ENCODE peak calls at places on chromosomes 2 and 18, in five cellular contexts. E is stomach, O is ovary, K is upper lobe of left lung, Q is transverse colon. Y is an unnamed sample. For H3K36me3, the result is how much of the 10 kb centered on the place peaks cover.

GRCh38 chr18:55500316-55501086 is 87.5 kb downstream of the TCF4 start:
- DNase-seq in K (no peak), O (no peak), Q (no peak), E (no peak), Y (no peak)

GRCh38 chr2:237735762-237736161 is 62.8 kb upstream of the RBM44 start:
- DNase-seq in K (no peak), E (no peak), Q (no peak), O (no peak), Y (no peak)

GRCh38 chr18:27544211-27544610 is 359.1 kb upstream of the CHST9 start:
- DNase-seq in Q (no peak), E (no peak), K (no peak), O (no peak), Y (no peak)

GRCh38 chr2:42810971-42811865 is 18.8 kb upstream of the HAAO start:
- DNase-seq in K (peak), O (peak), E (no peak), Q (peak), Y (peak)

GRCh38 chr18:8706981-8707940 is 1.9 kb downstream of the MTCL1 start:
- DNase-seq in E (peak), Q (no peak), O (peak), K (no peak), Y (no peak)

GRCh38 chr2:45994060-45994459 is 303.1 kb upstream of the EPAS1 start:
- DNase-seq in Q (no peak), E (no peak), K (no peak), O (no peak), Y (no peak)

GRCh38 chr2:60405266-60405665 is 148.2 kb downstream of the BCL11A start:
- DNase-seq in E (no peak), O (no peak), Q (no peak), K (no peak), Y (no peak)

GRCh38 chr18:49648811-49649210 is 87.0 kb downstream of the LIPG start:
- DNase-seq in O (no peak), Q (no peak), K (no peak), E (no peak), Y (no peak)

GRCh38 chr18:48833701-48834394 is 116.9 kb downstream of the SMAD7 start:
- DNase-seq in K (peak), E (peak), Q (peak), O (peak), Y (no peak)

GRCh38 chr2:137206064-137206463 is 440.7 kb downstream of the THSD7B start:
- DNase-seq in O (no peak), K (no peak), Q (no peak), E (no peak), Y (no peak)

GRCh38 chr2:197813093-197813787 is 8.8 kb downstream of the PLCL1 start:
- DNase-seq in O (no peak), Q (no peak), E (no peak), K (no peak), Y (no peak)

GRCh38 chr2:18311413-18311812 is 249.0 kb downstream of the RDH14 start:
- DNase-seq in E (no peak), O (no peak), K (no peak), Q (no peak), Y (no peak)

GRCh38 chr2:61187069-61187468 is 25.1 kb downstream of the C2orf74 start:
- DNase-seq in O (no peak), K (no peak), E (no peak), Q (no peak), Y (no peak)

GRCh38 chr2:121532347-121532766 is 1.7 kb downstream of the RNU4ATAC start:
- DNase-seq in K (no peak), Q (no peak), E (no peak), O (no peak), Y (no peak)

GRCh38 chr2:17199741-17200140 is 318.5 kb downstream of the RAD51AP2 start:
- DNase-seq in K (no peak), E (no peak), Q (no peak), O (no peak), Y (no peak)

GRCh38 chr18:46226461-46226860 is 122.3 kb downstream of the HAUS1 start:
- DNase-seq in K (no peak), E (no peak), Q (no peak), O (no peak), Y (no peak)

GRCh38 chr2:226985227-226985946 is 149.5 kb downstream of the RHBDD1 start:
- DNase-seq in O (no peak), K (no peak), Q (peak), E (no peak), Y (no peak)

GRCh38 chr2:102505290-102505689 is 32.3 kb downstream of the SLC9A4 start:
- DNase-seq in O (no peak), E (peak), K (peak), Q (peak), Y (peak)

GRCh38 chr2:41925009-41925408 is 122.8 kb upstream of the PKDCC start:
- DNase-seq in Q (no peak), O (no peak), E (no peak), K (no peak), Y (no peak)

GRCh38 chr2:38794235-38794946 is 16.4 kb downstream of the GEMIN6 start:
- DNase-seq in E (no peak), Q (no peak), K (no peak), O (no peak), Y (no peak)

GRCh38 chr2:8525236-8525581 is 156.6 kb upstream of the ID2 start:
- DNase-seq in Q (no peak), E (no peak), K (no peak), O (no peak), Y (no peak)

GRCh38 chr18:69580107-69580506 is 179.4 kb downstream of the DOK6 start:
- DNase-seq in O (no peak), Q (no peak), K (no peak), E (no peak), Y (no peak)

GRCh38 chr2:168699834-168700417 is 102.5 kb upstream of the NOSTRIN start:
- DNase-seq in E (peak), Q (peak), K (peak), O (peak), Y (peak)

GRCh38 chr18:36809590-36810381 is 19.0 kb downstream of the TPGS2 start:
- DNase-seq in O (no peak), E (peak), K (peak), Q (peak), Y (no peak)

GRCh38 chr2:26457241-26457666 is 20.7 kb downstream of the OTOF start:
- DNase-seq in K (no peak), Q (no peak), O (no peak), E (no peak), Y (no peak)

GRCh38 chr2:120204945-120205670 is 18.1 kb downstream of the TMEM185B start:
- DNase-seq in O (no peak), Q (no peak), E (no peak), K (no peak), Y (no peak)

GRCh38 chr2:197209742-197210408 is 100.7 kb downstream of the ANKRD44 start:
- DNase-seq in K (peak), E (no peak), Q (no peak), O (no peak), Y (no peak)

GRCh38 chr2:117763806-117764205 is 50.7 kb upstream of the DDX18 start:
- DNase-seq in E (no peak), K (no peak), Q (no peak), O (no peak), Y (no peak)
- TF ChIP-seq EP300 in E (no peak), K (no peak), Q (no peak), O (no peak), Y (no peak)

DNA sequence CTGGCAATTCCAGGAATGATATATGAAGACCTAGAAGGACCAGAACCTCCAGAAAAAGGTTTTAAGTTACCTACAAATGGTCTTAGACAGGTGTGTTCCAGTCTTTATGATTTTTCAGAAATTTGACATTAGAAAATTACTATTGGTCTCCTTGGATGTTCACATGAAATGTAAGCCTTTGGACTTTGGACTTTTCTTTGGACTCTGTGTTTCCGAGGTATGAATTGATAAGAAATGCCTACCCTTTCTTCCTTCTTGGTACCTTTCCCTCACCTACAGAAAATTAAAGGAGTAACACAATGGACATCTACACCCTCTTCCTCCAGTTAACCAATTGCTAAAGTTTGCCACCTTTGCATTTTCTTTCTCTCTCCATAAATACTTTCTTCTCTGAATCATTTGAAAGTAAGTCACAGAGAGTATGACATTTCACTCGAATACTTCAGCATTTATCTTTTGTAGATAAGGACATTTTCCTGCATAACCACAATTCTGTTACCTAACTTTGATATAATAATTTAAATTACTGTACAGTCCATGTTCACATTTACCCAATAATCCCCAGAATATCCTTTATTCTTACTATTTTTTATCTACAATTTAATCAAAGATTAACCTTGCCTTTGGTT is 26.2 kb downstream of the CEP192 start:
- DNase-seq in O (no peak), K (no peak), E (no peak), Q (no peak), Y (no peak)
- H3K36me3 ChIP-seq in O (under half), K (under half), E (under half), Q (under half), Y (half or more)

GRCh38 chr2:126669772-126670171 is 13.8 kb downstream of the GYPC start:
- DNase-seq in O (no peak), E (no peak), Q (no peak), K (no peak), Y (no peak)
- H3K27ac ChIP-seq in O (no peak), E (peak), Q (no peak), K (peak), Y (peak)

GRCh38 chr18:78245451-78245850 is 734.2 kb upstream of the SALL3 start:
- DNase-seq in Q (no peak), K (no peak), E (no peak), O (no peak), Y (no peak)
- TF ChIP-seq EP300 in Q (no peak), K (no peak), E (no peak), O (no peak), Y (no peak)

DNA sequence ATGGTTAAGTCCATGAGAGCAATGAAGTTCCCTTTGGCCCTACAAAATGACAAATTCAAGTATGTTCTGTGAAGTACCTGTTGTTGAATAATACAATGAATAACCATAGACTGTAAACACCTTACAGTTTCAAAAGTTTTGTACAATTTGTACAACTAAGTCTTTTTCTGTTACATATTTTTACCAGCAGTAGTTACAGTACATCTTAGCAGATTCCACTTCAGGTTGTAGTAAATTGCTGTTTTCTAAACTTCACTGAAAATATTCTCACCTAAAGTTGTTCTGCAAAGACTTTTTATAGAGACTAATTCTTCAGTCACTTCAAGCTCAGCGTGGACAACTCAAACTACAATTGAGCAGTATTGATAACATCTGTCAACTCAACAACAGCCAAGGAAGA is 28.7 kb downstream of the LNPK start:
- DNase-seq in Q (no peak), O (no peak), E (no peak), K (no peak), Y (no peak)
- H3K36me3 ChIP-seq in Q (under half), O (under half), E (under half), K (under half), Y (under half)

GRCh38 chr2:223929575-223930001 is 15.5 kb downstream of the WDFY1 start:
- DNase-seq in O (no peak), Q (no peak), K (no peak), E (no peak), Y (no peak)
- H3K27ac ChIP-seq in O (no peak), Q (peak), K (peak), E (peak), Y (no peak)

DNA sequence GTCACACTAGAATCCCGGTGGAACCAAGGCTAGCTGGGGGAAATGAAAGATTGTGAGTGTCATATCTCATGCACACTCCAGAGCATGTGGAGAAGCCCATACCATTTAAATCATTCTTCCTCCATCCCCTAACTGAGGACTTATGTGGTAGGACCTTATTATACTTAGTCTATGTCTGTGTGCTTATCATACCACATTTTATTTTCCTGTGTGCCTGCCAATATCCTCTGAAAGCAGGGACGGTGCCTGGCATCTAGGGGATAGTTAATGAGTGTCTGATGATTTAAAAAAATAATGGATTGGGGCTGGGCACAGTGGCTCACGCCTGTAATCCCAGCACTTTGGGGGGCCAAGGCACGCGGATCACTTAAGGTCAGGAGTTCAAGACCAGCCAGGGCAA is 60.0 kb downstream of the CRIM1 start:
- DNase-seq in O (no peak), K (no peak), Q (no peak), E (no peak), Y (no peak)
- TF ChIP-seq EP300 in O (no peak), K (no peak), Q (no peak), E (no peak), Y (no peak)

GRCh38 chr2:24315669-24316068 is 44.7 kb downstream of the ITSN2 start:
- DNase-seq in Q (no peak), E (no peak), O (no peak), K (no peak), Y (no peak)
- H3K36me3 ChIP-seq in Q (under half), E (under half), O (under half), K (under half), Y (under half)

GRCh38 chr2:240818293-240818542 is 1.8 kb downstream of the KIF1A start:
- DNase-seq in O (no peak), Q (no peak), E (peak), K (no peak), Y (no peak)

GRCh38 chr2:240815761-240816583 is 4.0 kb downstream of the KIF1A start:
- DNase-seq in Q (no peak), K (no peak), E (peak), O (no peak), Y (no peak)

GRCh38 chr2:240816584-240817495 is 3.2 kb downstream of the KIF1A start:
- DNase-seq in O (no peak), E (no peak), Q (no peak), K (no peak), Y (no peak)

GRCh38 chr2:240818543-240819403 is 1.2 kb downstream of the KIF1A start:
- DNase-seq in O (no peak), Q (no peak), K (no peak), E (peak), Y (no peak)

GRCh38 chr2:240817496-240818292 is 2.3 kb downstream of the KIF1A start:
- DNase-seq in O (no peak), Q (no peak), K (no peak), E (peak), Y (no peak)
- H3K27ac ChIP-seq in O (no peak), Q (no peak), K (no peak), E (no peak), Y (peak)

DNA sequence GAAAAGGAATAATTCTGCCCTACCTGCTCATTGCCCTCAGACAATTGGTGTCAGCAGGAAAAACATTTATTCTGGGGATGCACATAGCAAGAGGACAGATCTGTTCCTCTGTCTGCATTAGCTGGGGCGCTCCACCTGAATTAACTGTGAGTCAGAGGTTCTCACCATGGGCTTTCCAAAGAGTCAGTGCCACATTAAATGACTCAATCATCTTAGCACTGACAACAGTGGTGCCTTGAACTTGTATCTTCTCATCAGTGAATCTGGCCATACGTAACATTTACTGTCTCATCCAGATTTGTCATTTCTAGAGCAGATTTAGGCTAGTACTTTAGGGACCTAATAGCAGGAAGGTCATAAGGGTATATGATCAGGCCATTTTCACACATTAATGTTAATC is 358.1 kb upstream of the CRIM1 start:
- DNase-seq in K (no peak), E (no peak), Q (no peak), O (no peak), Y (no peak)
- TF ChIP-seq EP300 in K (no peak), E (no peak), Q (no peak), O (no peak), Y (no peak)

Y was measured in tibial nerve.